ENCODE peak calls at places on chromosomes 13 and 19, in four cellular contexts. R is K562, O is HepG2, L is GM12878. B is an unnamed sample.

GRCh38 chr13:112688560-112689497 is 1.0 kb upstream of the ATP11A start:
- DNase-seq in L (no peak), R (no peak), O (peak; percentile 24), B (no peak)

GRCh38 chr19:35090160-35090794 is 25.3 kb upstream of the FXYD3 start:
- DNase-seq in R (peak; percentile 84), O (peak; percentile 54), L (no peak), B (peak; percentile 81)

GRCh38 chr13:99031725-99032298 is 53.9 kb upstream of the DOCK9 start:
- DNase-seq in R (no peak), L (no peak), O (no peak), B (no peak)

GRCh38 chr19:12937243-12938053 is 961 bp upstream of the CALR start:
- DNase-seq in L (no peak), R (peak; percentile 15), O (peak; percentile 43), B (no peak)

GRCh38 chr19:4174212-4174894 is 8.0 kb downstream of the SIRT6 start:
- DNase-seq in O (no peak), R (no peak), L (no peak), B (no peak)

GRCh38 chr13:102091231-102091630 is 310.6 kb downstream of the FGF14 start:
- DNase-seq in L (no peak), O (no peak), R (no peak), B (no peak)

GRCh38 chr19:55075366-55075998 is at the start of gene EPS8L1:
- DNase-seq in L (no peak), R (no peak), O (no peak), B (no peak)

GRCh38 chr13:91045351-91046034 is 302.0 kb upstream of the MIR17HG start:
- DNase-seq in R (no peak), O (no peak), L (no peak), B (peak; percentile 71)

GRCh38 chr13:75929074-75929473 is 292.9 kb downstream of the LMO7 start:
- DNase-seq in O (no peak), R (no peak), L (no peak), B (no peak)

GRCh38 chr19:10433131-10433536 is 12.8 kb downstream of the PDE4A start:
- DNase-seq in O (no peak), L (no peak), R (no peak), B (no peak)

GRCh38 chr13:67620665-67621064 is 390.5 kb upstream of the PCDH9 start:
- DNase-seq in R (no peak), O (no peak), L (no peak), B (no peak)

GRCh38 chr19:8686549-8686948 is 12.0 kb downstream of the ACTL9 start:
- DNase-seq in L (no peak), R (no peak), O (no peak), B (no peak)

GRCh38 chr13:83709751-83710515 is 172.3 kb downstream of the SLITRK1 start:
- DNase-seq in L (no peak), R (no peak), O (no peak), B (no peak)

GRCh38 chr13:73274147-73274546 is 215.3 kb downstream of the KLF5 start:
- DNase-seq in L (no peak), R (no peak), O (no peak), B (no peak)

GRCh38 chr19:55460670-55461258 is 678 bp downstream of the ISOC2 start:
- DNase-seq in O (peak; percentile 84), R (peak; percentile 88), L (no peak), B (peak; percentile 71)

GRCh38 chr13:21130116-21130515 is 46.2 kb downstream of the SKA3 start:
- DNase-seq in R (no peak), L (no peak), O (no peak), B (no peak)

GRCh38 chr19:32674153-32674958 is 624 bp downstream of the ANKRD27 start:
- DNase-seq in O (no peak), R (peak; percentile 85), L (no peak), B (no peak)

GRCh38 chr13:66492479-66492878 is 737.7 kb downstream of the PCDH9 start:
- DNase-seq in L (no peak), O (peak; percentile 3), R (peak; percentile 4), B (peak; percentile 55)

GRCh38 chr19:35219008-35219407 is 9.5 kb downstream of the FAM187B start:
- DNase-seq in O (no peak), R (no peak), L (no peak), B (no peak)

GRCh38 chr13:50358221-50358620 is 343.0 kb downstream of the KCNRG start:
- DNase-seq in L (no peak), R (no peak), O (no peak), B (no peak)

GRCh38 chr19:2302319-2303208 is 5.4 kb downstream of the LINGO3 start:
- DNase-seq in R (peak; percentile 65), L (no peak), O (no peak), B (no peak)

GRCh38 chr13:72145383-72145782 is 278.4 kb upstream of the DACH1 start:
- DNase-seq in R (no peak), O (no peak), L (no peak), B (no peak)

GRCh38 chr19:42315024-42315423 is 1.9 kb downstream of the TMEM145 start:
- DNase-seq in L (no peak), O (no peak), R (no peak), B (no peak)

GRCh38 chr13:69331245-69331644 is 776.4 kb upstream of the ATXN8OS start:
- DNase-seq in O (no peak), L (no peak), R (no peak), B (no peak)

GRCh38 chr19:31263317-31263716 is 85.9 kb downstream of the TSHZ3 start:
- DNase-seq in L (no peak), R (no peak), O (no peak), B (no peak)

GRCh38 chr13:23923031-23923430 is 25.7 kb upstream of the C1QTNF9B start:
- DNase-seq in L (no peak), R (no peak), O (no peak), B (no peak)

GRCh38 chr19:43674630-43674982 is 4.6 kb upstream of the PLAUR start:
- DNase-seq in R (no peak), O (no peak), L (no peak), B (no peak)

GRCh38 chr13:99666146-99666805 is 165.0 kb downstream of the TM9SF2 start:
- DNase-seq in L (no peak), O (no peak), R (no peak), B (no peak)

DNA sequence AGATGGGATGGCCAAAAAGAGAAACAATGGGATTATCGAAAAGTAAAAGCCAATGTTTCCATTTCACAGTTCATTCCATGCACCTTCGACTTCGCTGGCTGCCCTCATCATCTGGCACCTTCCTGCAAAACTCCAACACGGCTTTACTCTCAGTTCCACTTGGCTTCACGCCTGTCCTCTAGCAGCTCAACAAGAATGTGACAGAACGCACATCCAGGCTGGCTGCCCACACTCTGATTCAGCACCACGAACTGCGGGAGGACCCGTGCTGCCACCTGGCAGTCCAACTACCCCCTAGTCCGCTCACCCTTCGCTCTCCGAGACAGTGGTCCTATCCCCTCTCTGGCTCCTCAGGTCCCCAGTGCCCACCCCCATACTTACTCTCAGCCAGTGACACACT is 11.7 kb downstream of the ATP7B start:
- DNase-seq in O (no peak), L (no peak), R (no peak), B (no peak)
- TF ChIP-seq FOXM1 in O (no peak), L (no peak), R (no peak), B (no peak)

GRCh38 chr19:39871886-39872866 is 26.0 kb upstream of the FBL start:
- DNase-seq in L (no peak), R (no peak), O (no peak), B (no peak)
- TF ChIP-seq FOXK2 in L (no peak), R (no peak), O (no peak), B (no peak)

GRCh38 chr19:48444933-48445194 is 919 bp upstream of the GRWD1 start:
- DNase-seq in R (no peak), O (no peak), L (no peak), B (no peak)

GRCh38 chr19:48442116-48443035 is 3.4 kb upstream of the GRWD1 start:
- DNase-seq in R (no peak), O (no peak), L (no peak), B (no peak)

GRCh38 chr19:48443731-48444128 is 2.1 kb upstream of the GRWD1 start:
- DNase-seq in L (no peak), O (no peak), R (no peak), B (no peak)

GRCh38 chr19:48444129-48444932 is 1.5 kb upstream of the GRWD1 start:
- DNase-seq in O (no peak), R (no peak), L (no peak), B (no peak)

GRCh38 chr19:48443262-48443661 is 2.5 kb upstream of the GRWD1 start:
- DNase-seq in L (no peak), R (no peak), O (no peak), B (no peak)
- TF ChIP-seq FOXM1 in L (no peak), R (no peak), O (no peak), B (no peak)

DNA sequence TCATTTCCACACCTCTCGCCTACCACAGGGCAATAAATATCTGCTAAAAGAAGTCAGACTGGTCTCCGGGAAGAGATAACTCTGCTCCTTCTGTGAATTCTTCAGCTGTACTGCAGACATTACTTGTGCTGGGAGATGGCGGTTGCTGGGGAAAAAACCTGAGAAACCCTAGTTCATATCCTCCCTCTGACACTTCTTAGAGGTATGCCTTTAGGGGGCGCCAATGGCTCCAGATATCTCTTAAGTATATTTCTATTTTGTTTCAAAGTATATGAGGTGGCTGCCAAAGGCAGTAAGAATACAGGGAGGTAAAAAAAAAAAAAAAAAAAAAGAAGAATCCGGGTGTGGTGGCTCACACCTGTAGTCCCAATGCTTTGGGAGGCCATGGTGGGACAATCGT is 175.2 kb downstream of the PAN3 start:
- DNase-seq in L (no peak), O (no peak), R (no peak), B (peak; percentile 36)
- TF ChIP-seq FOXK2 in L (no peak), O (no peak), R (no peak), B (no peak)

GRCh38 chr13:25916119-25916518 is 135.7 kb downstream of the SHISA2 start:
- DNase-seq in R (no peak), O (no peak), L (no peak), B (no peak)
- TF ChIP-seq FOXM1 in R (no peak), O (no peak), L (no peak), B (no peak)

GRCh38 chr13:110259651-110260050 is 47.3 kb downstream of the COL4A1 start:
- DNase-seq in R (no peak), L (no peak), O (no peak), B (no peak)

GRCh38 chr13:110254751-110255553 is 52.0 kb downstream of the COL4A1 start:
- DNase-seq in O (no peak), R (no peak), L (no peak), B (no peak)

GRCh38 chr13:110256126-110256905 is 50.6 kb downstream of the COL4A1 start:
- DNase-seq in R (no peak), O (no peak), L (no peak), B (no peak)

GRCh38 chr13:110258876-110259631 is 47.9 kb downstream of the COL4A1 start:
- DNase-seq in O (no peak), R (no peak), L (no peak), B (no peak)

DNA sequence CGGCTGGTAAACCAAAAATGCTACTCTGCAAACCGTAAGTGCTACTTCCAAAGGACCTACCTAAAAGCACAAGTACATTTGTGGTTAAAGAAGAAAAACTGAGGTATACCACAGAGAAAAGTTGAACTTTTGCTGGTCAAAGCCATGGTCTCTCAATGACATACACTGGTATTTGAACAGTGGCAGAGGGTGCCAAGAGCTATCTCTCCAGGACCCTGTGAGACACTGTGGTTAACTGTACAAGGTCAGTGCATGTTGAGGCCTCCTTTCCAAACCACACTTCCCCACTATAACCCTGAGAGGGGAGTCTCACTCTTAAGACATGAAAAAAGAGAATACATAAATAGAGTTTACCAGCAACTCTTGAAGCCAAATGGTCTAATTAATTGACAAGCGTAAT is 49.5 kb downstream of the COL4A1 start:
- DNase-seq in O (no peak), R (no peak), L (no peak), B (no peak)
- TF ChIP-seq FOXK2 in O (no peak), R (no peak), L (no peak), B (no peak)

GRCh38 chr13:100815476-100816046 is 141.0 kb upstream of the TMTC4 start:
- DNase-seq in O (no peak), L (no peak), R (no peak), B (no peak)
- TF ChIP-seq FOXM1 in O (no peak), L (no peak), R (no peak), B (no peak)

B was measured in HEK293T.